ENCODE peak calls at places on chromosomes 16 and 17, in eight cellular contexts. One of them, this sample, is unnamed.
A peak's percentile ranks its signal among the peaks of the same experiment; 100 is the strongest.

GRCh38 chr17:15171433-15172047 is 93.6 kb downstream of the PMP22 start:
- DNase-seq in NCI-H2081: no peak
- DNase-seq in T-cell: no peak
- DNase-seq in NAMALWA: peak; percentile 47
- DNase-seq in naive thymus-derived CD8-positive, alpha-beta T cell: peak; percentile 14
- DNase-seq in EL: peak; percentile 75
- DNase-seq in SHP77: peak; percentile 67
- DNase-seq in progenitor cell of endocrine pancreas: peak; percentile 78
- DNase-seq in this sample: peak; percentile 42

GRCh38 chr17:76179496-76180467 is 38.7 kb upstream of the FOXJ1 start:
- DNase-seq in NCI-H2081: no peak
- DNase-seq in T-cell: peak; percentile 69
- DNase-seq in NAMALWA: peak; percentile 42
- DNase-seq in naive thymus-derived CD8-positive, alpha-beta T cell: peak; percentile 77
- DNase-seq in EL: peak; percentile 30
- DNase-seq in SHP77: no peak
- DNase-seq in progenitor cell of endocrine pancreas: no peak
- DNase-seq in this sample: peak; percentile 78

GRCh38 chr17:51559778-51560177 is 299.4 kb downstream of the UTP18 start:
- DNase-seq in NCI-H2081: no peak
- DNase-seq in T-cell: no peak
- DNase-seq in NAMALWA: no peak
- DNase-seq in naive thymus-derived CD8-positive, alpha-beta T cell: no peak
- DNase-seq in EL: no peak
- DNase-seq in SHP77: no peak
- DNase-seq in progenitor cell of endocrine pancreas: no peak
- DNase-seq in this sample: no peak

GRCh38 chr16:55502801-55503366 is 6.0 kb upstream of the LPCAT2 start:
- DNase-seq in NCI-H2081: peak; percentile 37
- DNase-seq in T-cell: no peak
- DNase-seq in NAMALWA: no peak
- DNase-seq in naive thymus-derived CD8-positive, alpha-beta T cell: no peak
- DNase-seq in EL: peak; percentile 87
- DNase-seq in SHP77: no peak
- DNase-seq in progenitor cell of endocrine pancreas: no peak
- DNase-seq in this sample: no peak

GRCh38 chr16:66270333-66270927 is 96.1 kb upstream of the CDH5 start:
- DNase-seq in NCI-H2081: peak; percentile 58
- DNase-seq in T-cell: peak; percentile 53
- DNase-seq in NAMALWA: peak; percentile 66
- DNase-seq in naive thymus-derived CD8-positive, alpha-beta T cell: peak; percentile 48
- DNase-seq in EL: peak; percentile 68
- DNase-seq in SHP77: peak; percentile 67
- DNase-seq in progenitor cell of endocrine pancreas: peak; percentile 77
- DNase-seq in this sample: peak; percentile 59

GRCh38 chr16:57341441-57342303 is 16.9 kb upstream of the CCL22 start:
- DNase-seq in NCI-H2081: peak; percentile 1
- DNase-seq in T-cell: no peak
- DNase-seq in NAMALWA: no peak
- DNase-seq in naive thymus-derived CD8-positive, alpha-beta T cell: no peak
- DNase-seq in EL: peak; percentile 78
- DNase-seq in SHP77: no peak
- DNase-seq in progenitor cell of endocrine pancreas: no peak
- DNase-seq in this sample: no peak

GRCh38 chr17:57085448-57086068 is 512 bp downstream of the AKAP1 start:
- DNase-seq in NCI-H2081: peak; percentile 66
- DNase-seq in T-cell: peak; percentile 64
- DNase-seq in NAMALWA: peak; percentile 69
- DNase-seq in naive thymus-derived CD8-positive, alpha-beta T cell: peak; percentile 67
- DNase-seq in EL: peak; percentile 55
- DNase-seq in SHP77: peak; percentile 51
- DNase-seq in progenitor cell of endocrine pancreas: peak; percentile 50
- DNase-seq in this sample: peak; percentile 43

GRCh38 chr17:57135748-57136342 is 50.8 kb downstream of the AKAP1 start:
- DNase-seq in NCI-H2081: peak; percentile 55
- DNase-seq in T-cell: no peak
- DNase-seq in NAMALWA: no peak
- DNase-seq in naive thymus-derived CD8-positive, alpha-beta T cell: no peak
- DNase-seq in EL: no peak
- DNase-seq in SHP77: peak; percentile 43
- DNase-seq in progenitor cell of endocrine pancreas: no peak
- DNase-seq in this sample: no peak

GRCh38 chr17:1455291-1455747 is 713 bp downstream of the CRK start:
- DNase-seq in NCI-H2081: peak; percentile 46
- DNase-seq in T-cell: peak; percentile 36
- DNase-seq in NAMALWA: peak; percentile 59
- DNase-seq in naive thymus-derived CD8-positive, alpha-beta T cell: peak; percentile 30
- DNase-seq in EL: peak; percentile 80
- DNase-seq in SHP77: peak; percentile 83
- DNase-seq in progenitor cell of endocrine pancreas: peak; percentile 22
- DNase-seq in this sample: no peak